ENCODE peak calls at places on chromosome 13, in nine cellular contexts. One of them, this sample, is unnamed.

GRCh38 chr13:97300871-97301270 is 78.7 kb downstream of the MBNL2 start:
- DNase-seq in heart left ventricle: no peak
- DNase-seq in Daoy: no peak
- DNase-seq in suprapubic skin: no peak
- DNase-seq in activated effector memory CD4-positive, alpha-beta T cell treated with Interleukin-2 at 50 U/mL for 16 hours: no peak
- DNase-seq in activated B cell treated with CpG ODN at 0.5 μM for 24 hours: no peak
- DNase-seq in stimulated activated naive CD8-positive, alpha-beta T cell treated with anti-CD3 and anti-CD28 coated beads, Interleukin-15, Interleukin-2, amounts not matched to agents 100 U/mL and 50 U/mL, for 24 hours: no peak
- DNase-seq in fibroblast of pulmonary artery: no peak
- DNase-seq in left ventricle myocardium inferior: no peak
- DNase-seq in this sample: no peak

GRCh38 chr13:35964764-35965163 is 166.4 kb downstream of the DCLK1 start:
- DNase-seq in heart left ventricle: no peak
- DNase-seq in Daoy: no peak
- DNase-seq in suprapubic skin: no peak
- DNase-seq in activated effector memory CD4-positive, alpha-beta T cell treated with Interleukin-2 at 50 U/mL for 16 hours: no peak
- DNase-seq in activated B cell treated with CpG ODN at 0.5 μM for 24 hours: no peak
- DNase-seq in stimulated activated naive CD8-positive, alpha-beta T cell treated with anti-CD3 and anti-CD28 coated beads, Interleukin-15, Interleukin-2, amounts not matched to agents 100 U/mL and 50 U/mL, for 24 hours: no peak
- DNase-seq in fibroblast of pulmonary artery: peak
- DNase-seq in left ventricle myocardium inferior: no peak
- DNase-seq in this sample: no peak

GRCh38 chr13:63285426-63285825 is 1869.8 kb upstream of the PCDH20 start:
- DNase-seq in heart left ventricle: no peak
- DNase-seq in Daoy: no peak
- DNase-seq in suprapubic skin: no peak
- DNase-seq in activated effector memory CD4-positive, alpha-beta T cell treated with Interleukin-2 at 50 U/mL for 16 hours: no peak
- DNase-seq in activated B cell treated with CpG ODN at 0.5 μM for 24 hours: no peak
- DNase-seq in stimulated activated naive CD8-positive, alpha-beta T cell treated with anti-CD3 and anti-CD28 coated beads, Interleukin-15, Interleukin-2, amounts not matched to agents 100 U/mL and 50 U/mL, for 24 hours: no peak
- DNase-seq in fibroblast of pulmonary artery: no peak
- DNase-seq in left ventricle myocardium inferior: no peak
- DNase-seq in this sample: no peak

GRCh38 chr13:42574435-42575311 is 721 bp downstream of the TNFSF11 start:
- DNase-seq in heart left ventricle: no peak
- DNase-seq in Daoy: no peak
- DNase-seq in suprapubic skin: no peak
- DNase-seq in activated effector memory CD4-positive, alpha-beta T cell treated with Interleukin-2 at 50 U/mL for 16 hours: peak
- DNase-seq in activated B cell treated with CpG ODN at 0.5 μM for 24 hours: peak
- DNase-seq in stimulated activated naive CD8-positive, alpha-beta T cell treated with anti-CD3 and anti-CD28 coated beads, Interleukin-15, Interleukin-2, amounts not matched to agents 100 U/mL and 50 U/mL, for 24 hours: peak
- DNase-seq in fibroblast of pulmonary artery: no peak
- DNase-seq in left ventricle myocardium inferior: no peak
- DNase-seq in this sample: no peak

GRCh38 chr13:52739468-52740071 is at the start of gene CNMD:
- DNase-seq in heart left ventricle: no peak
- DNase-seq in Daoy: peak
- DNase-seq in suprapubic skin: no peak
- DNase-seq in activated effector memory CD4-positive, alpha-beta T cell treated with Interleukin-2 at 50 U/mL for 16 hours: no peak
- DNase-seq in activated B cell treated with CpG ODN at 0.5 μM for 24 hours: no peak
- DNase-seq in stimulated activated naive CD8-positive, alpha-beta T cell treated with anti-CD3 and anti-CD28 coated beads, Interleukin-15, Interleukin-2, amounts not matched to agents 100 U/mL and 50 U/mL, for 24 hours: no peak
- DNase-seq in fibroblast of pulmonary artery: no peak
- DNase-seq in left ventricle myocardium inferior: no peak
- DNase-seq in this sample: no peak

GRCh38 chr13:33799950-33800592 is 17.9 kb upstream of the RFC3 start:
- DNase-seq in heart left ventricle: no peak
- DNase-seq in Daoy: no peak
- DNase-seq in suprapubic skin: no peak
- DNase-seq in activated effector memory CD4-positive, alpha-beta T cell treated with Interleukin-2 at 50 U/mL for 16 hours: no peak
- DNase-seq in activated B cell treated with CpG ODN at 0.5 μM for 24 hours: no peak
- DNase-seq in stimulated activated naive CD8-positive, alpha-beta T cell treated with anti-CD3 and anti-CD28 coated beads, Interleukin-15, Interleukin-2, amounts not matched to agents 100 U/mL and 50 U/mL, for 24 hours: no peak
- DNase-seq in fibroblast of pulmonary artery: peak
- DNase-seq in left ventricle myocardium inferior: no peak
- DNase-seq in this sample: peak

GRCh38 chr13:87123987-87124784 is 547.0 kb upstream of the SLITRK5 start:
- DNase-seq in heart left ventricle: peak
- DNase-seq in Daoy: peak
- DNase-seq in suprapubic skin: no peak
- DNase-seq in activated effector memory CD4-positive, alpha-beta T cell treated with Interleukin-2 at 50 U/mL for 16 hours: no peak
- DNase-seq in activated B cell treated with CpG ODN at 0.5 μM for 24 hours: no peak
- DNase-seq in stimulated activated naive CD8-positive, alpha-beta T cell treated with anti-CD3 and anti-CD28 coated beads, Interleukin-15, Interleukin-2, amounts not matched to agents 100 U/mL and 50 U/mL, for 24 hours: no peak
- DNase-seq in fibroblast of pulmonary artery: peak
- DNase-seq in left ventricle myocardium inferior: peak
- DNase-seq in this sample: no peak

GRCh38 chr13:99033814-99034213 is 56.0 kb upstream of the DOCK9 start:
- DNase-seq in heart left ventricle: no peak
- DNase-seq in Daoy: no peak
- DNase-seq in suprapubic skin: no peak
- DNase-seq in activated effector memory CD4-positive, alpha-beta T cell treated with Interleukin-2 at 50 U/mL for 16 hours: no peak
- DNase-seq in activated B cell treated with CpG ODN at 0.5 μM for 24 hours: no peak
- DNase-seq in stimulated activated naive CD8-positive, alpha-beta T cell treated with anti-CD3 and anti-CD28 coated beads, Interleukin-15, Interleukin-2, amounts not matched to agents 100 U/mL and 50 U/mL, for 24 hours: no peak
- DNase-seq in fibroblast of pulmonary artery: peak
- DNase-seq in left ventricle myocardium inferior: no peak
- DNase-seq in this sample: no peak

GRCh38 chr13:68616600-68617222 is 1386.6 kb upstream of the PCDH9 start:
- DNase-seq in heart left ventricle: no peak
- DNase-seq in Daoy: no peak
- DNase-seq in suprapubic skin: no peak
- DNase-seq in activated effector memory CD4-positive, alpha-beta T cell treated with Interleukin-2 at 50 U/mL for 16 hours: no peak
- DNase-seq in activated B cell treated with CpG ODN at 0.5 μM for 24 hours: no peak
- DNase-seq in stimulated activated naive CD8-positive, alpha-beta T cell treated with anti-CD3 and anti-CD28 coated beads, Interleukin-15, Interleukin-2, amounts not matched to agents 100 U/mL and 50 U/mL, for 24 hours: no peak
- DNase-seq in fibroblast of pulmonary artery: no peak
- DNase-seq in left ventricle myocardium inferior: no peak
- DNase-seq in this sample: no peak

GRCh38 chr13:73368608-73369007 is 309.8 kb downstream of the KLF5 start:
- DNase-seq in heart left ventricle: no peak
- DNase-seq in Daoy: no peak
- DNase-seq in suprapubic skin: no peak
- DNase-seq in activated effector memory CD4-positive, alpha-beta T cell treated with Interleukin-2 at 50 U/mL for 16 hours: no peak
- DNase-seq in activated B cell treated with CpG ODN at 0.5 μM for 24 hours: no peak
- DNase-seq in stimulated activated naive CD8-positive, alpha-beta T cell treated with anti-CD3 and anti-CD28 coated beads, Interleukin-15, Interleukin-2, amounts not matched to agents 100 U/mL and 50 U/mL, for 24 hours: no peak
- DNase-seq in fibroblast of pulmonary artery: no peak
- DNase-seq in left ventricle myocardium inferior: no peak
- DNase-seq in this sample: no peak

GRCh38 chr13:46609052-46609451 is 56.1 kb downstream of the LRCH1 start:
- DNase-seq in heart left ventricle: no peak
- DNase-seq in Daoy: no peak
- DNase-seq in suprapubic skin: no peak
- DNase-seq in activated effector memory CD4-positive, alpha-beta T cell treated with Interleukin-2 at 50 U/mL for 16 hours: no peak
- DNase-seq in activated B cell treated with CpG ODN at 0.5 μM for 24 hours: no peak
- DNase-seq in stimulated activated naive CD8-positive, alpha-beta T cell treated with anti-CD3 and anti-CD28 coated beads, Interleukin-15, Interleukin-2, amounts not matched to agents 100 U/mL and 50 U/mL, for 24 hours: no peak
- DNase-seq in fibroblast of pulmonary artery: no peak
- DNase-seq in left ventricle myocardium inferior: no peak
- DNase-seq in this sample: no peak

GRCh38 chr13:100490692-100491091 is 97.9 kb downstream of the GGACT start:
- DNase-seq in heart left ventricle: no peak
- DNase-seq in Daoy: no peak
- DNase-seq in suprapubic skin: no peak
- DNase-seq in activated effector memory CD4-positive, alpha-beta T cell treated with Interleukin-2 at 50 U/mL for 16 hours: no peak
- DNase-seq in activated B cell treated with CpG ODN at 0.5 μM for 24 hours: no peak
- DNase-seq in stimulated activated naive CD8-positive, alpha-beta T cell treated with anti-CD3 and anti-CD28 coated beads, Interleukin-15, Interleukin-2, amounts not matched to agents 100 U/mL and 50 U/mL, for 24 hours: no peak
- DNase-seq in fibroblast of pulmonary artery: no peak
- DNase-seq in left ventricle myocardium inferior: no peak
- DNase-seq in this sample: no peak

GRCh38 chr13:113041293-113041690 is 64.3 kb upstream of the F7 start:
- DNase-seq in heart left ventricle: no peak
- DNase-seq in Daoy: no peak
- DNase-seq in suprapubic skin: no peak
- DNase-seq in activated effector memory CD4-positive, alpha-beta T cell treated with Interleukin-2 at 50 U/mL for 16 hours: no peak
- DNase-seq in activated B cell treated with CpG ODN at 0.5 μM for 24 hours: no peak
- DNase-seq in stimulated activated naive CD8-positive, alpha-beta T cell treated with anti-CD3 and anti-CD28 coated beads, Interleukin-15, Interleukin-2, amounts not matched to agents 100 U/mL and 50 U/mL, for 24 hours: no peak
- DNase-seq in fibroblast of pulmonary artery: no peak
- DNase-seq in left ventricle myocardium inferior: no peak
- DNase-seq in this sample: peak

GRCh38 chr13:82298110-82298509 is 1584.2 kb downstream of the SLITRK1 start:
- DNase-seq in heart left ventricle: no peak
- DNase-seq in Daoy: no peak
- DNase-seq in suprapubic skin: no peak
- DNase-seq in activated effector memory CD4-positive, alpha-beta T cell treated with Interleukin-2 at 50 U/mL for 16 hours: no peak
- DNase-seq in activated B cell treated with CpG ODN at 0.5 μM for 24 hours: no peak
- DNase-seq in stimulated activated naive CD8-positive, alpha-beta T cell treated with anti-CD3 and anti-CD28 coated beads, Interleukin-15, Interleukin-2, amounts not matched to agents 100 U/mL and 50 U/mL, for 24 hours: no peak
- DNase-seq in fibroblast of pulmonary artery: no peak
- DNase-seq in left ventricle myocardium inferior: no peak
- DNase-seq in this sample: no peak

GRCh38 chr13:62432906-62433305 is 1017.3 kb upstream of the PCDH20 start:
- DNase-seq in heart left ventricle: no peak
- DNase-seq in Daoy: no peak
- DNase-seq in suprapubic skin: no peak
- DNase-seq in activated effector memory CD4-positive, alpha-beta T cell treated with Interleukin-2 at 50 U/mL for 16 hours: no peak
- DNase-seq in activated B cell treated with CpG ODN at 0.5 μM for 24 hours: no peak
- DNase-seq in stimulated activated naive CD8-positive, alpha-beta T cell treated with anti-CD3 and anti-CD28 coated beads, Interleukin-15, Interleukin-2, amounts not matched to agents 100 U/mL and 50 U/mL, for 24 hours: no peak
- DNase-seq in fibroblast of pulmonary artery: no peak
- DNase-seq in left ventricle myocardium inferior: no peak
- DNase-seq in this sample: no peak

GRCh38 chr13:49517461-49517860 is 21.7 kb downstream of the PHF11 start:
- DNase-seq in heart left ventricle: no peak
- DNase-seq in Daoy: no peak
- DNase-seq in suprapubic skin: no peak
- DNase-seq in activated effector memory CD4-positive, alpha-beta T cell treated with Interleukin-2 at 50 U/mL for 16 hours: no peak
- DNase-seq in activated B cell treated with CpG ODN at 0.5 μM for 24 hours: no peak
- DNase-seq in stimulated activated naive CD8-positive, alpha-beta T cell treated with anti-CD3 and anti-CD28 coated beads, Interleukin-15, Interleukin-2, amounts not matched to agents 100 U/mL and 50 U/mL, for 24 hours: no peak
- DNase-seq in fibroblast of pulmonary artery: no peak
- DNase-seq in left ventricle myocardium inferior: no peak
- DNase-seq in this sample: no peak

GRCh38 chr13:66714795-66715194 is 515.3 kb downstream of the PCDH9 start:
- DNase-seq in heart left ventricle: no peak
- DNase-seq in Daoy: no peak
- DNase-seq in suprapubic skin: no peak
- DNase-seq in activated effector memory CD4-positive, alpha-beta T cell treated with Interleukin-2 at 50 U/mL for 16 hours: no peak
- DNase-seq in activated B cell treated with CpG ODN at 0.5 μM for 24 hours: no peak
- DNase-seq in stimulated activated naive CD8-positive, alpha-beta T cell treated with anti-CD3 and anti-CD28 coated beads, Interleukin-15, Interleukin-2, amounts not matched to agents 100 U/mL and 50 U/mL, for 24 hours: no peak
- DNase-seq in fibroblast of pulmonary artery: no peak
- DNase-seq in left ventricle myocardium inferior: no peak
- DNase-seq in this sample: no peak

GRCh38 chr13:59774511-59774911 is 389.2 kb downstream of the DIAPH3 start:
- DNase-seq in heart left ventricle: no peak
- DNase-seq in Daoy: no peak
- DNase-seq in suprapubic skin: no peak
- DNase-seq in activated effector memory CD4-positive, alpha-beta T cell treated with Interleukin-2 at 50 U/mL for 16 hours: no peak
- DNase-seq in activated B cell treated with CpG ODN at 0.5 μM for 24 hours: no peak
- DNase-seq in stimulated activated naive CD8-positive, alpha-beta T cell treated with anti-CD3 and anti-CD28 coated beads, Interleukin-15, Interleukin-2, amounts not matched to agents 100 U/mL and 50 U/mL, for 24 hours: no peak
- DNase-seq in fibroblast of pulmonary artery: peak
- DNase-seq in left ventricle myocardium inferior: no peak
- DNase-seq in this sample: peak

GRCh38 chr13:67152123-67152522 is 78.0 kb downstream of the PCDH9 start:
- DNase-seq in heart left ventricle: no peak
- DNase-seq in Daoy: no peak
- DNase-seq in suprapubic skin: no peak
- DNase-seq in activated effector memory CD4-positive, alpha-beta T cell treated with Interleukin-2 at 50 U/mL for 16 hours: no peak
- DNase-seq in activated B cell treated with CpG ODN at 0.5 μM for 24 hours: no peak
- DNase-seq in stimulated activated naive CD8-positive, alpha-beta T cell treated with anti-CD3 and anti-CD28 coated beads, Interleukin-15, Interleukin-2, amounts not matched to agents 100 U/mL and 50 U/mL, for 24 hours: no peak
- DNase-seq in fibroblast of pulmonary artery: no peak
- DNase-seq in left ventricle myocardium inferior: no peak
- DNase-seq in this sample: no peak

GRCh38 chr13:30110301-30111070 is 196.9 kb downstream of the KATNAL1 start:
- DNase-seq in heart left ventricle: peak
- DNase-seq in Daoy: no peak
- DNase-seq in suprapubic skin: no peak
- DNase-seq in activated effector memory CD4-positive, alpha-beta T cell treated with Interleukin-2 at 50 U/mL for 16 hours: no peak
- DNase-seq in activated B cell treated with CpG ODN at 0.5 μM for 24 hours: no peak
- DNase-seq in stimulated activated naive CD8-positive, alpha-beta T cell treated with anti-CD3 and anti-CD28 coated beads, Interleukin-15, Interleukin-2, amounts not matched to agents 100 U/mL and 50 U/mL, for 24 hours: no peak
- DNase-seq in fibroblast of pulmonary artery: no peak
- DNase-seq in left ventricle myocardium inferior: peak
- DNase-seq in this sample: no peak

GRCh38 chr13:113915012-113915763 is 51.3 kb upstream of the GAS6 start:
- DNase-seq in heart left ventricle: no peak
- DNase-seq in Daoy: no peak
- DNase-seq in suprapubic skin: no peak
- DNase-seq in activated effector memory CD4-positive, alpha-beta T cell treated with Interleukin-2 at 50 U/mL for 16 hours: no peak
- DNase-seq in activated B cell treated with CpG ODN at 0.5 μM for 24 hours: no peak
- DNase-seq in stimulated activated naive CD8-positive, alpha-beta T cell treated with anti-CD3 and anti-CD28 coated beads, Interleukin-15, Interleukin-2, amounts not matched to agents 100 U/mL and 50 U/mL, for 24 hours: no peak
- DNase-seq in fibroblast of pulmonary artery: no peak
- DNase-seq in left ventricle myocardium inferior: no peak
- DNase-seq in this sample: no peak

GRCh38 chr13:22592515-22592914 is 588.3 kb upstream of the SGCG start:
- DNase-seq in heart left ventricle: no peak
- DNase-seq in Daoy: no peak
- DNase-seq in suprapubic skin: no peak
- DNase-seq in activated effector memory CD4-positive, alpha-beta T cell treated with Interleukin-2 at 50 U/mL for 16 hours: no peak
- DNase-seq in activated B cell treated with CpG ODN at 0.5 μM for 24 hours: no peak
- DNase-seq in stimulated activated naive CD8-positive, alpha-beta T cell treated with anti-CD3 and anti-CD28 coated beads, Interleukin-15, Interleukin-2, amounts not matched to agents 100 U/mL and 50 U/mL, for 24 hours: no peak
- DNase-seq in fibroblast of pulmonary artery: no peak
- DNase-seq in left ventricle myocardium inferior: no peak
- DNase-seq in this sample: no peak

GRCh38 chr13:111143875-111144540 is 28.9 kb downstream of the ARHGEF7 start:
- DNase-seq in heart left ventricle: no peak
- DNase-seq in Daoy: no peak
- DNase-seq in suprapubic skin: no peak
- DNase-seq in activated effector memory CD4-positive, alpha-beta T cell treated with Interleukin-2 at 50 U/mL for 16 hours: no peak
- DNase-seq in activated B cell treated with CpG ODN at 0.5 μM for 24 hours: no peak
- DNase-seq in stimulated activated naive CD8-positive, alpha-beta T cell treated with anti-CD3 and anti-CD28 coated beads, Interleukin-15, Interleukin-2, amounts not matched to agents 100 U/mL and 50 U/mL, for 24 hours: no peak
- DNase-seq in fibroblast of pulmonary artery: no peak
- DNase-seq in left ventricle myocardium inferior: no peak
- DNase-seq in this sample: peak

GRCh38 chr13:84607614-84608013 is 725.3 kb upstream of the SLITRK1 start:
- DNase-seq in heart left ventricle: peak
- DNase-seq in Daoy: no peak
- DNase-seq in suprapubic skin: no peak
- DNase-seq in activated effector memory CD4-positive, alpha-beta T cell treated with Interleukin-2 at 50 U/mL for 16 hours: no peak
- DNase-seq in activated B cell treated with CpG ODN at 0.5 μM for 24 hours: no peak
- DNase-seq in stimulated activated naive CD8-positive, alpha-beta T cell treated with anti-CD3 and anti-CD28 coated beads, Interleukin-15, Interleukin-2, amounts not matched to agents 100 U/mL and 50 U/mL, for 24 hours: no peak
- DNase-seq in fibroblast of pulmonary artery: peak
- DNase-seq in left ventricle myocardium inferior: no peak
- DNase-seq in this sample: no peak

GRCh38 chr13:102035969-102036368 is 365.9 kb downstream of the FGF14 start:
- DNase-seq in heart left ventricle: no peak
- DNase-seq in Daoy: no peak
- DNase-seq in suprapubic skin: no peak
- DNase-seq in activated effector memory CD4-positive, alpha-beta T cell treated with Interleukin-2 at 50 U/mL for 16 hours: no peak
- DNase-seq in activated B cell treated with CpG ODN at 0.5 μM for 24 hours: no peak
- DNase-seq in stimulated activated naive CD8-positive, alpha-beta T cell treated with anti-CD3 and anti-CD28 coated beads, Interleukin-15, Interleukin-2, amounts not matched to agents 100 U/mL and 50 U/mL, for 24 hours: no peak
- DNase-seq in fibroblast of pulmonary artery: no peak
- DNase-seq in left ventricle myocardium inferior: no peak
- DNase-seq in this sample: no peak

GRCh38 chr13:110391273-110391672 is 84.2 kb downstream of the COL4A2 start:
- DNase-seq in heart left ventricle: no peak
- DNase-seq in Daoy: no peak
- DNase-seq in suprapubic skin: no peak
- DNase-seq in activated effector memory CD4-positive, alpha-beta T cell treated with Interleukin-2 at 50 U/mL for 16 hours: no peak
- DNase-seq in activated B cell treated with CpG ODN at 0.5 μM for 24 hours: no peak
- DNase-seq in stimulated activated naive CD8-positive, alpha-beta T cell treated with anti-CD3 and anti-CD28 coated beads, Interleukin-15, Interleukin-2, amounts not matched to agents 100 U/mL and 50 U/mL, for 24 hours: no peak
- DNase-seq in fibroblast of pulmonary artery: peak
- DNase-seq in left ventricle myocardium inferior: no peak
- DNase-seq in this sample: peak